ENCODE peak calls at places on chromosomes 11 and 22, in seven cellular contexts. One of them, this sample, is unnamed.

GRCh38 chr11:19576903-19577302 is 135.7 kb upstream of the NAV2 start:
- DNase-seq in H1: no peak
- DNase-seq in GM12878: no peak
- DNase-seq in HCT116: no peak
- DNase-seq in K562: no peak
- DNase-seq in SK-N-SH: no peak
- DNase-seq in HepG2: no peak
- DNase-seq in this sample: no peak

GRCh38 chr11:126127898-126128297 is 65.2 kb upstream of the CDON start:
- DNase-seq in HCT116: no peak
- DNase-seq in HepG2: no peak
- DNase-seq in H1: no peak
- DNase-seq in SK-N-SH: no peak
- DNase-seq in GM12878: no peak
- DNase-seq in K562: no peak
- DNase-seq in this sample: no peak

GRCh38 chr11:57290288-57290687 is 34.5 kb downstream of the TNKS1BP1 start:
- DNase-seq in SK-N-SH: no peak
- DNase-seq in GM12878: no peak
- DNase-seq in HCT116: no peak
- DNase-seq in K562: no peak
- DNase-seq in H1: no peak
- DNase-seq in HepG2: no peak
- DNase-seq in this sample: no peak

GRCh38 chr11:22666320-22666699 is at the start of gene GAS2:
- DNase-seq in SK-N-SH: no peak
- DNase-seq in HepG2: no peak
- DNase-seq in K562: no peak
- DNase-seq in HCT116: no peak
- DNase-seq in GM12878: no peak
- DNase-seq in H1: no peak
- DNase-seq in this sample: no peak

GRCh38 chr22:19632671-19633148 is 81.6 kb upstream of the SEPTIN5 start:
- DNase-seq in HepG2: no peak
- DNase-seq in K562: no peak
- DNase-seq in HCT116: no peak
- DNase-seq in H1: no peak
- DNase-seq in GM12878: no peak
- DNase-seq in SK-N-SH: peak; percentile 7
- DNase-seq in this sample: no peak

GRCh38 chr22:44702479-44703219 is 645 bp downstream of the PRR5 start:
- DNase-seq in SK-N-SH: peak; percentile 59
- DNase-seq in HepG2: no peak
- DNase-seq in GM12878: no peak
- DNase-seq in HCT116: no peak
- DNase-seq in K562: no peak
- DNase-seq in H1: no peak
- DNase-seq in this sample: no peak

GRCh38 chr11:14312736-14313438 is 46.1 kb downstream of the RRAS2 start:
- DNase-seq in H1: no peak
- DNase-seq in HCT116: no peak
- DNase-seq in SK-N-SH: no peak
- DNase-seq in GM12878: no peak
- DNase-seq in K562: no peak
- DNase-seq in HepG2: no peak
- DNase-seq in this sample: no peak

GRCh38 chr22:27474711-27475547 is 326.6 kb downstream of the MN1 start:
- DNase-seq in SK-N-SH: no peak
- DNase-seq in GM12878: no peak
- DNase-seq in K562: no peak
- DNase-seq in H1: peak; percentile 85
- DNase-seq in HCT116: peak; percentile 66
- DNase-seq in HepG2: no peak
- DNase-seq in this sample: peak; percentile 16

GRCh38 chr11:78840623-78841022 is 266.0 kb upstream of the NARS2 start:
- DNase-seq in H1: no peak
- DNase-seq in SK-N-SH: no peak
- DNase-seq in HepG2: no peak
- DNase-seq in K562: no peak
- DNase-seq in HCT116: no peak
- DNase-seq in GM12878: no peak
- DNase-seq in this sample: no peak

DNA sequence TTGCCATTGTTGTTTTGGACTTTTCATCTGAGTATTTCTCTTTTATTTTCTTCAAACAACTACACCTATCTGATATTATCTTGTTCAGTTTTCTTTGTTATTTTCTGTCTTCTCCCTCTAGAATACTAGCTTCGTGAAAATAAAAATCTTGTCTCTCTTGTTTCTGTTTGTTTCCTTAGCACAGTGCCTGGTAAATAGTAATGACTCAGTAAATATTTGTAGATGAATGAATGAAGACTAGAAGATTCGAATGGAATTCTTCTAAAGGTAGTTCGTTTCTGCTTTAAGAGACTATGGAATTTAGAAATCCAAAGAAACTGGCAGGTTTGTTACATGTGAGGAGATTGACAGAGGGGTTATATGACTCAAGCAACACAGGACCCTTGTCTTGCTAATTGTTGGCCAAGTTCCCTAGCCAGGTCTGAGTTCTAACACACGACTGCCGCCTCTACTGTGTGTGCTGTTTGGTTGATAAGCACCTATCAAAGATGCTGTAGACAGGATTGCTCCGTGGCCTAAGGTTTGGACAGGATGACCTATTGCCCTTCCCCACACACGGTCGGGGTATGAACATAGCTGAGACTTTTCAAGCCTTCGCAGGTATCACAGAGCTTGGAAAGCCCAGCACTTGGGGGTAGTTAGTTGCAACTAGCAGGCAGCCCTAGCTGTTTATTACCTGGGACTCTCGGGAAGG is 831 bp upstream of the TMEM135 start:
- DNase-seq in HepG2: peak; percentile 76
- DNase-seq in SK-N-SH: no peak
- DNase-seq in K562: peak; percentile 52
- DNase-seq in HCT116: no peak
- DNase-seq in H1: peak; percentile 0
- DNase-seq in GM12878: no peak
- DNase-seq in this sample: no peak
- TF ChIP-seq JUND in HepG2: no peak
- TF ChIP-seq JUND in SK-N-SH: no peak
- TF ChIP-seq JUND in K562: no peak
- TF ChIP-seq JUND in HCT116: no peak
- TF ChIP-seq JUND in H1: no peak
- TF ChIP-seq JUND in GM12878: no peak
- TF ChIP-seq JUND in this sample: peak; percentile 48

DNA sequence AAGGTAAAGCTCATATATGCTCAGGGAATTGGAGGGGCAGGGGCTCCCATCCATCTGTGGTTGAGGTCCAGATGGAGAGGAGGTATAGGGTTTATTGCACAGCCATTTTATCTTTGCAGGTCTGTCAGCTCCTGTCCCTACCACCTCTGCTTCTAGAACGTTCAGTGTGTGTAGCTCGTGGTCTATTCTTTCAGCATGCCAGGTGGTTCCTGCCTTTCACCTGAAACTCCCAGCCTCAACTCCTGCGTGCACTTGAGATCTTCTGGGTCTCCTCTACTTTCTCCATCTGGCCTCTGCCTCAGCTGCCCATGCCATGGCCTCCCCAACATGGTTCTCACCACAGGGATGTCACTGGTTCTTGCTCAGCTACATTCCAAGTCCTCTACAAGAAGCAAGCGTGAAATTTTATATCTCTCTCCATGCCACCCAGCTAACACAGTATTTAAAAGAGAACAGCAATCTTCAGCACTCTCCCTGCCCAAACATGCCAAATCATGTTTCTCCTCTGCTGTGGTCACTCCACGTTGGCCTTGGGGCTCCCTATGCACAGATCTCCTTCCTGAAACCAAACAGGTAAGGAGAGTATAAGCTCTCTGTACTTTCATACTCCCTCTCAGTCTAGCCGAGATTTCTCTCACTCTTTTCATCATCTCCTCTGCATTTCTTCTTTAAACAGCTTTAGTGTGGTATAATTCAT is 157.8 kb upstream of the TRPC6 start:
- DNase-seq in HepG2: no peak
- DNase-seq in H1: no peak
- DNase-seq in SK-N-SH: no peak
- DNase-seq in HCT116: no peak
- DNase-seq in GM12878: no peak
- DNase-seq in K562: no peak
- DNase-seq in this sample: no peak
- TF ChIP-seq JUND in HepG2: no peak
- TF ChIP-seq JUND in H1: no peak
- TF ChIP-seq JUND in SK-N-SH: no peak
- TF ChIP-seq JUND in HCT116: no peak
- TF ChIP-seq JUND in GM12878: no peak
- TF ChIP-seq JUND in K562: no peak
- TF ChIP-seq JUND in this sample: no peak

GRCh38 chr22:49323751-49324415 is 503.8 kb downstream of the BRD1 start:
- DNase-seq in SK-N-SH: no peak
- DNase-seq in K562: no peak
- DNase-seq in H1: no peak
- DNase-seq in HepG2: no peak
- DNase-seq in HCT116: no peak
- DNase-seq in GM12878: no peak
- DNase-seq in this sample: no peak

GRCh38 chr22:49322231-49322630 is 505.4 kb downstream of the BRD1 start:
- DNase-seq in SK-N-SH: no peak
- DNase-seq in H1: no peak
- DNase-seq in GM12878: no peak
- DNase-seq in K562: no peak
- DNase-seq in HepG2: no peak
- DNase-seq in HCT116: no peak
- DNase-seq in this sample: no peak

GRCh38 chr22:49321477-49322055 is 506.1 kb downstream of the BRD1 start:
- DNase-seq in K562: no peak
- DNase-seq in SK-N-SH: peak; percentile 39
- DNase-seq in H1: no peak
- DNase-seq in HCT116: no peak
- DNase-seq in HepG2: no peak
- DNase-seq in GM12878: no peak
- DNase-seq in this sample: no peak

GRCh38 chr22:49324527-49325491 is 502.9 kb downstream of the BRD1 start:
- DNase-seq in H1: no peak
- DNase-seq in GM12878: no peak
- DNase-seq in HepG2: no peak
- DNase-seq in SK-N-SH: peak; percentile 5
- DNase-seq in HCT116: no peak
- DNase-seq in K562: no peak
- DNase-seq in this sample: no peak

GRCh38 chr22:49322861-49323622 is 504.6 kb downstream of the BRD1 start:
- DNase-seq in SK-N-SH: peak; percentile 8
- DNase-seq in H1: no peak
- DNase-seq in K562: no peak
- DNase-seq in HCT116: no peak
- DNase-seq in GM12878: no peak
- DNase-seq in HepG2: no peak
- DNase-seq in this sample: no peak
- TF ChIP-seq JUND in SK-N-SH: no peak
- TF ChIP-seq JUND in H1: no peak
- TF ChIP-seq JUND in K562: no peak
- TF ChIP-seq JUND in HCT116: no peak
- TF ChIP-seq JUND in GM12878: no peak
- TF ChIP-seq JUND in HepG2: no peak
- TF ChIP-seq JUND in this sample: no peak

GRCh38 chr11:9516113-9516512 is 55.3 kb downstream of the ZNF143 start:
- DNase-seq in HepG2: no peak
- DNase-seq in K562: no peak
- DNase-seq in HCT116: no peak
- DNase-seq in GM12878: no peak
- DNase-seq in SK-N-SH: no peak
- DNase-seq in H1: no peak
- DNase-seq in this sample: no peak
- TF ChIP-seq JUND in HepG2: no peak
- TF ChIP-seq JUND in K562: no peak
- TF ChIP-seq JUND in HCT116: no peak
- TF ChIP-seq JUND in GM12878: no peak
- TF ChIP-seq JUND in SK-N-SH: no peak
- TF ChIP-seq JUND in H1: no peak
- TF ChIP-seq JUND in this sample: no peak